ENCODE peak calls at places on chromosome 16, in seven cellular contexts. L is mammary epithelial cell, S is ovary, A is osteoblast, V is transverse colon, X is prostate gland, I is esophagus squamous epithelium. G is an unnamed sample. For H3K27me3 and H3K4me1, the result is how much of the 10 kb centered on the place peaks cover.

GRCh38 chr16:30628628-30629342 is 18.6 kb upstream of the ZNF689 start:
- DNase-seq in L (peak), S (peak), A (peak), V (peak), X (peak), I (no peak), G (peak)

GRCh38 chr16:3490911-3491629 is 4.2 kb downstream of the C16orf90 start:
- DNase-seq in L (no peak), S (no peak), A (peak), V (no peak), X (no peak), I (no peak), G (no peak)

GRCh38 chr16:14002416-14002815 is 68.7 kb upstream of the MRTFB start:
- DNase-seq in L (no peak), S (no peak), A (no peak), V (no peak), X (no peak), I (no peak), G (no peak)

GRCh38 chr16:51440096-51440495 is 289.0 kb upstream of the SALL1 start:
- DNase-seq in L (no peak), S (no peak), A (no peak), V (no peak), X (no peak), I (no peak), G (no peak)

GRCh38 chr16:23227529-23227928 is 45.0 kb downstream of the SCNN1G start:
- DNase-seq in L (no peak), S (no peak), A (no peak), V (no peak), X (no peak), I (no peak), G (no peak)

GRCh38 chr16:12468552-12468951 is 335.1 kb downstream of the CPPED1 start:
- DNase-seq in L (no peak), S (no peak), A (no peak), V (no peak), X (no peak), I (no peak), G (no peak)

GRCh38 chr16:345686-346231 is 6.8 kb downstream of the AXIN1 start:
- DNase-seq in L (no peak), S (no peak), A (no peak), V (no peak), X (no peak), I (no peak), G (no peak)

GRCh38 chr16:83458612-83459011 is 349.2 kb upstream of the HSBP1 start:
- DNase-seq in L (peak), S (no peak), A (peak), V (no peak), X (no peak), I (no peak), G (no peak)

GRCh38 chr16:369866-370436 is 387 bp downstream of the MRPL28 start:
- DNase-seq in L (peak), S (no peak), A (peak), V (no peak), X (no peak), I (no peak), G (no peak)

GRCh38 chr16:20904507-20905079 is 4.0 kb downstream of the LYRM1 start:
- DNase-seq in L (peak), S (no peak), A (peak), V (no peak), X (peak), I (no peak), G (no peak)

GRCh38 chr16:23145608-23146007 is 3.6 kb downstream of the USP31 start:
- DNase-seq in L (peak), S (no peak), A (no peak), V (no peak), X (no peak), I (no peak), G (no peak)

GRCh38 chr16:8620535-8620934 is 963 bp upstream of the METTL22 start:
- DNase-seq in L (peak), S (no peak), A (no peak), V (no peak), X (no peak), I (no peak), G (no peak)

GRCh38 chr16:57889522-57889921 is 81.4 kb downstream of the CNGB1 start:
- DNase-seq in L (no peak), S (no peak), A (no peak), V (no peak), X (no peak), I (no peak), G (no peak)

GRCh38 chr16:30609002-30609927 is 924 bp downstream of the ZNF689 start:
- DNase-seq in L (no peak), S (peak), A (peak), V (peak), X (peak), I (no peak), G (peak)

GRCh38 chr16:51389881-51390280 is 238.8 kb upstream of the SALL1 start:
- DNase-seq in L (no peak), S (no peak), A (no peak), V (no peak), X (no peak), I (no peak), G (no peak)

GRCh38 chr16:12896562-12896961 is 4.8 kb upstream of the SHISA9 start:
- DNase-seq in L (peak), S (no peak), A (no peak), V (no peak), X (no peak), I (no peak), G (no peak)

GRCh38 chr16:6940968-6941367 is 391.7 kb upstream of the RBFOX1 start:
- DNase-seq in L (no peak), S (no peak), A (no peak), V (no peak), X (no peak), I (no peak), G (no peak)

GRCh38 chr16:13032911-13033310 is 131.5 kb downstream of the SHISA9 start:
- DNase-seq in L (no peak), S (no peak), A (no peak), V (no peak), X (no peak), I (no peak), G (no peak)

GRCh38 chr16:58280846-58281301 is 14.0 kb downstream of the PRSS54 start:
- DNase-seq in L (peak), S (no peak), A (peak), V (no peak), X (no peak), I (no peak), G (no peak)

GRCh38 chr16:27253526-27253930 is 15.0 kb downstream of the NSMCE1 start:
- DNase-seq in L (peak), S (no peak), A (peak), V (no peak), X (no peak), I (no peak), G (no peak)

GRCh38 chr16:27446721-27447120 is 44.7 kb downstream of the IL21R start:
- DNase-seq in L (no peak), S (no peak), A (peak), V (peak), X (no peak), I (no peak), G (no peak)

GRCh38 chr16:1823821-1824220 is 2.8 kb downstream of the HAGH start:
- DNase-seq in L (peak), S (no peak), A (peak), V (no peak), X (no peak), I (no peak), G (no peak)

GRCh38 chr16:56830669-56831068 is 34.3 kb upstream of the SLC12A3 start:
- DNase-seq in L (no peak), S (no peak), A (no peak), V (no peak), X (no peak), I (no peak), G (no peak)

GRCh38 chr16:20879175-20880053 is 20.7 kb downstream of the DCUN1D3 start:
- DNase-seq in L (peak), S (no peak), A (peak), V (no peak), X (no peak), I (no peak), G (no peak)

GRCh38 chr16:50820225-50820624 is 78.3 kb downstream of the CYLD start:
- DNase-seq in L (no peak), S (no peak), A (no peak), V (no peak), X (no peak), I (no peak), G (no peak)

GRCh38 chr16:48054881-48055601 is 100.8 kb downstream of the ABCC12 start:
- DNase-seq in L (peak), S (peak), A (peak), V (peak), X (peak), I (no peak), G (peak)

GRCh38 chr16:57906385-57907316 is 64.3 kb downstream of the CNGB1 start:
- DNase-seq in L (no peak), S (no peak), A (peak), V (no peak), X (no peak), I (no peak), G (no peak)

GRCh38 chr16:24257965-24258364 is 1.8 kb downstream of the CACNG3 start:
- DNase-seq in L (no peak), S (no peak), A (no peak), V (no peak), X (no peak), I (no peak), G (no peak)

GRCh38 chr16:80583466-80583865 is 42.7 kb downstream of the DYNLRB2 start:
- DNase-seq in L (peak), S (no peak), A (no peak), V (no peak), X (no peak), I (no peak), G (no peak)

GRCh38 chr16:17277981-17278381 is 192.8 kb downstream of the XYLT1 start:
- DNase-seq in L (no peak), S (peak), A (no peak), V (peak), X (peak), I (no peak), G (no peak)

GRCh38 chr16:12252616-12253015 is 276.1 kb downstream of the SNX29 start:
- DNase-seq in L (no peak), S (no peak), A (peak), V (no peak), X (no peak), I (no peak), G (no peak)

GRCh38 chr16:5455110-5455509 is 357.5 kb upstream of the EEF2KMT start:
- DNase-seq in L (no peak), S (no peak), A (no peak), V (peak), X (no peak), I (no peak), G (no peak)
- H3K27me3 ChIP-seq in L (under half), S (under half), A (under half), V (under half), X (under half), I (under half), G (under half)

DNA sequence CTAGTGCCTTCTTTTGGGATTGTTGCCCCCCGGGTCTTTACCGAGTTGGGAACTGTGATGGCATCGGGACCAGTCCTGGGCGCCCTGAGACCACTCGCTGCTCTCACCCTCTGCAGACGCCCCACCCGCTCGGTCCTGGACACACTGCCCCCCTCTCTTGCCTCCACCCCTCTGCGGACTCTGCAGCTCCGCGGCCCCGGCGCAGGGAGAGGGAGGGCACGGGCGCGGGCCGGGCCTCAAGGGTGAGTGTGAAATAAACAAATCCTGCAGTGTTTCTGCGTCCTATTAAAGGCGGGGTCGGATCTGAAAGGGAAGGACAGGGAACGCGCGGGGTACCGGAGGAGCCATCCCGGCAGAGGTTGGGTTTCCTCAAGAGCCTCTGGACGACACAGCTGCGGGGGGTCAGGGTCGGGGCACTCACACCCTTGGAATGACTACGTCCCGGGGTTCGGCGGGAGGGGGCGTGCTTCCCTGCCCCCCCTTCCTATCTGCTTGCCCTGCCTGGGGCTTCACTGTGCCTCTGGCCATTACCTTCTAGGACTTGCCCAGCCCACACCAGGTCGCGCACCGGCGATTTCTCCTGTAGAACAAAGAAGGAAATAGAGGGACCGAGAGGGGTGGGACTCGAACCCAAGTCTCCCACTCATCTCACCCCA is 514 bp upstream of the HSF4 start:
- DNase-seq in L (no peak), S (peak), A (peak), V (no peak), X (no peak), I (no peak), G (no peak)
- H3K27ac ChIP-seq in L (no peak), S (peak), A (no peak), V (peak), X (peak), I (peak), G (no peak)

GRCh38 chr16:72833491-72833890 is 214.4 kb downstream of the ZFHX3 start:
- DNase-seq in L (no peak), S (no peak), A (no peak), V (no peak), X (no peak), I (no peak), G (no peak)
- H3K4me1 ChIP-seq in L (under half), S (under half), A (under half), V (under half), X (under half), I (under half), G (under half)

GRCh38 chr16:87131061-87131995 is 185.9 kb downstream of the C16orf95 start:
- DNase-seq in L (no peak), S (no peak), A (no peak), V (no peak), X (no peak), I (no peak), G (no peak)
- H3K27me3 ChIP-seq in L (under half), S (under half), A (under half), V (under half), X (under half), I (under half), G (under half)

GRCh38 chr16:19745286-19746018 is 27.4 kb downstream of the IQCK start:
- DNase-seq in L (no peak), S (no peak), A (no peak), V (no peak), X (no peak), I (no peak), G (no peak)

GRCh38 chr16:19748389-19749110 is 30.5 kb downstream of the IQCK start:
- DNase-seq in L (no peak), S (no peak), A (no peak), V (no peak), X (no peak), I (no peak), G (no peak)

GRCh38 chr16:19744670-19745069 is 26.6 kb downstream of the IQCK start:
- DNase-seq in L (no peak), S (no peak), A (no peak), V (no peak), X (no peak), I (no peak), G (no peak)

GRCh38 chr16:19743816-19744159 is 25.7 kb downstream of the IQCK start:
- DNase-seq in L (no peak), S (no peak), A (no peak), V (no peak), X (no peak), I (no peak), G (no peak)

GRCh38 chr16:19746561-19746960 is 28.5 kb downstream of the IQCK start:
- DNase-seq in L (no peak), S (no peak), A (no peak), V (no peak), X (no peak), I (no peak), G (no peak)
- H3K27ac ChIP-seq in L (no peak), S (no peak), A (no peak), V (no peak), X (no peak), I (no peak), G (no peak)

GRCh38 chr16:82055117-82055516 is 20.1 kb downstream of the HSD17B2 start:
- DNase-seq in L (no peak), S (no peak), A (no peak), V (no peak), X (no peak), I (no peak), G (no peak)
- H3K4me1 ChIP-seq in L (under half), S (under half), A (under half), V (under half), X (under half), I (under half), G (under half)

DNA sequence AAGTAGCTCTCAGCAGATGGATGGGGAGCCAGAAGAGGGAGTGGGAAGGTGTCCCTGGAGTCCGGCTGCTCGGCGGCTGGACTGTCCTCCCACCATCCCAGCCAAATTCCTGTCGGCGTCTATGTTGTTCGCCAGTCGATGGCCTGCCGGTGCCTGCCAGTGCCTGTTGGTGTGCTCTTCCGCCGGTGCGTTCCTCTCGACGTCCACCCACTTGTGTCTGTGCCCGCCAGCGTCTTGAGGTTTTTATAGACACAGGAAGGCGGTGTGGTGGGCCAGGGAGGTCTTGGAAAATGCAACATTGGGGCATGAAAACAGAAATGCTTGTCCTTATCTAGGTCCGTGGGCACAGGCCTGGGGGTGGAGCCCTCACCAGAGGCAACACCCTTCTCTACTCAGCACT is 167.8 kb downstream of the IRF8 start:
- DNase-seq in L (no peak), S (no peak), A (peak), V (no peak), X (no peak), I (no peak), G (no peak)
- H3K27me3 ChIP-seq in L (under half), S (under half), A (under half), V (under half), X (under half), I (under half), G (under half)

GRCh38 chr16:67897231-67897630 is 4.2 kb downstream of the PSKH1 start:
- DNase-seq in L (peak), S (peak), A (peak), V (no peak), X (no peak), I (no peak), G (no peak)

GRCh38 chr16:67888311-67888710 is 3.6 kb downstream of the NRN1L start:
- DNase-seq in L (no peak), S (no peak), A (no peak), V (no peak), X (no peak), I (no peak), G (no peak)

GRCh38 chr16:67892899-67893790 is at the start of gene PSKH1:
- DNase-seq in L (peak), S (peak), A (peak), V (peak), X (peak), I (peak), G (peak)

GRCh38 chr16:67893791-67894399 is 841 bp downstream of the PSKH1 start:
- DNase-seq in L (peak), S (no peak), A (peak), V (no peak), X (no peak), I (no peak), G (no peak)

GRCh38 chr16:67892375-67892774 is 679 bp upstream of the PSKH1 start:
- DNase-seq in L (no peak), S (no peak), A (no peak), V (no peak), X (no peak), I (no peak), G (no peak)
- H3K27ac ChIP-seq in L (no peak), S (peak), A (no peak), V (peak), X (peak), I (no peak), G (peak)

G was measured in lung.